ENCODE peak calls at places on chromosomes 7 and 10, in ten cellular contexts. W, S, B, C, I, A, L, G, Z and H are unnamed samples.

GRCh38 chr10:127148066-127148932 is 48.1 kb downstream of the INSYN2A start:
- DNase-seq in L (no peak), G (no peak), I (no peak), B (no peak), S (no peak), Z (no peak), W (peak), C (no peak), A (no peak), H (peak)

GRCh38 chr10:43360086-43360485 is 11.3 kb upstream of the FXYD4 start:
- DNase-seq in A (no peak), G (no peak), C (no peak), Z (no peak), B (no peak), I (no peak), L (no peak), S (no peak), W (no peak), H (no peak)

GRCh38 chr10:46516660-46517416 is 39.6 kb downstream of the GPRIN2 start:
- DNase-seq in C (no peak), L (no peak), A (peak), W (peak), I (peak), Z (no peak), B (no peak), S (no peak), G (no peak), H (peak)

GRCh38 chr10:11600280-11600679 is 11.2 kb downstream of the USP6NL start:
- DNase-seq in G (no peak), I (no peak), S (no peak), C (no peak), A (no peak), B (no peak), L (no peak), Z (no peak), W (no peak), H (no peak)

GRCh38 chr10:105149371-105149871 is 508.3 kb downstream of the SORCS3 start:
- DNase-seq in G (no peak), S (no peak), L (no peak), C (no peak), Z (no peak), A (no peak), W (peak), B (no peak), I (peak), H (peak)

GRCh38 chr7:75854233-75854632 is 24.6 kb upstream of the RHBDD2 start:
- DNase-seq in S (no peak), Z (no peak), L (no peak), A (no peak), I (no peak), B (no peak), G (no peak), W (peak), C (no peak), H (peak)

GRCh38 chr10:133261726-133262325 is 14.8 kb downstream of the ADAM8 start:
- DNase-seq in I (no peak), C (peak), B (peak), S (peak), Z (peak), W (peak), A (peak), G (peak), L (peak), H (no peak)

GRCh38 chr10:122375761-122376160 is 1.3 kb downstream of the PLEKHA1 start:
- DNase-seq in S (no peak), I (no peak), W (no peak), Z (no peak), L (no peak), A (no peak), B (no peak), C (no peak), G (no peak), H (no peak)

GRCh38 chr7:129853661-129854268 is 99.0 kb downstream of the UBE2H start:
- DNase-seq in W (peak), I (no peak), B (no peak), C (no peak), A (no peak), L (no peak), S (no peak), Z (no peak), G (no peak), H (no peak)

GRCh38 chr7:156475179-156475578 is 165.4 kb upstream of the RNF32 start:
- DNase-seq in W (peak), G (no peak), L (no peak), I (no peak), A (no peak), Z (no peak), B (no peak), C (no peak), S (no peak), H (no peak)

GRCh38 chr7:77558598-77558997 is 21.5 kb downstream of the PTPN12 start:
- DNase-seq in Z (no peak), S (no peak), C (no peak), B (no peak), L (no peak), I (no peak), W (no peak), A (no peak), G (no peak), H (no peak)

GRCh38 chr10:80132299-80133139 is at the start of gene PLAC9:
- DNase-seq in C (no peak), G (peak), B (peak), A (no peak), L (no peak), Z (peak), I (no peak), S (no peak), W (no peak), H (no peak)

GRCh38 chr10:56881218-56881617 is 520.2 kb upstream of the ZWINT start:
- DNase-seq in Z (no peak), C (no peak), A (no peak), I (no peak), B (no peak), W (no peak), G (no peak), L (no peak), S (peak), H (no peak)